ENCODE peak calls at places on chromosome 14, in four cellular contexts. R is pancreas, K is left ventricle myocardium inferior, C is hepatocyte. Z is an unnamed sample.

GRCh38 chr14:70023871-70024270 is 144.7 kb downstream of the SMOC1 start:
- DNase-seq in R (no peak), K (no peak), C (no peak), Z (no peak)

GRCh38 chr14:51006781-51007211 is 62.5 kb upstream of the PYGL start:
- DNase-seq in R (no peak), K (no peak), C (no peak), Z (peak; percentile 31)

GRCh38 chr14:96084796-96085195 is 45.6 kb downstream of the C14orf132 start:
- DNase-seq in R (no peak), K (no peak), C (no peak), Z (peak; percentile 18)

GRCh38 chr14:46344327-46344937 is 307.1 kb downstream of the RPL10L start:
- DNase-seq in R (no peak), K (no peak), C (peak; percentile 40), Z (no peak)

GRCh38 chr14:91291786-91292405 is 47.4 kb upstream of the GPR68 start:
- DNase-seq in R (peak; percentile 30), K (no peak), C (no peak), Z (no peak)

GRCh38 chr14:88553886-88554457 is 835 bp downstream of the PTPN21 start:
- DNase-seq in R (no peak), K (no peak), C (no peak), Z (no peak)

GRCh38 chr14:50871914-50872732 is at the start of gene ABHD12B:
- DNase-seq in R (no peak), K (no peak), C (no peak), Z (no peak)

GRCh38 chr14:28766505-28767238 is at the start of gene FOXG1:
- DNase-seq in R (no peak), K (no peak), C (no peak), Z (peak; percentile 79)

GRCh38 chr14:105026033-105026785 is 5.3 kb upstream of the CDCA4 start:
- DNase-seq in R (no peak), K (no peak), C (no peak), Z (no peak)

GRCh38 chr14:101774006-101774755 is 12.7 kb downstream of the PPP2R5C start:
- DNase-seq in R (no peak), K (no peak), C (no peak), Z (no peak)

GRCh38 chr14:101556566-101557320 is 4.6 kb upstream of the DIO3 start:
- DNase-seq in R (peak; percentile 46), K (no peak), C (no peak), Z (no peak)

GRCh38 chr14:81412779-81413178 is 12.7 kb upstream of the STON2 start:
- DNase-seq in R (no peak), K (no peak), C (no peak), Z (no peak)

GRCh38 chr14:20608383-20609095 is 17.4 kb upstream of the RNASE12 start:
- DNase-seq in R (no peak), K (no peak), C (no peak), Z (no peak)

GRCh38 chr14:59566281-59566680 is 10.3 kb downstream of the CCDC175 start:
- DNase-seq in R (no peak), K (no peak), C (no peak), Z (no peak)

GRCh38 chr14:68786491-68787234 is 6.2 kb downstream of the ZFP36L1 start:
- DNase-seq in R (no peak), K (no peak), C (peak; percentile 62), Z (no peak)

GRCh38 chr14:68780358-68781160 is 12.3 kb downstream of the ZFP36L1 start:
- DNase-seq in R (peak; percentile 75), K (peak; percentile 73), C (peak; percentile 74), Z (peak; percentile 59)

GRCh38 chr14:101879212-101880015 is 85.0 kb upstream of the DYNC1H1 start:
- DNase-seq in R (no peak), K (no peak), C (no peak), Z (no peak)

GRCh38 chr14:89707086-89707485 is 247.4 kb downstream of the EFCAB11 start:
- DNase-seq in R (no peak), K (no peak), C (no peak), Z (no peak)

GRCh38 chr14:49306152-49306751 is 279.9 kb downstream of the RPS29 start:
- DNase-seq in R (no peak), K (no peak), C (peak; percentile 51), Z (no peak)

GRCh38 chr14:64060648-64061096 is 207.9 kb downstream of the SYNE2 start:
- DNase-seq in R (no peak), K (no peak), C (no peak), Z (no peak)

GRCh38 chr14:72787841-72788240 is 106.1 kb downstream of the DPF3 start:
- DNase-seq in R (no peak), K (no peak), C (no peak), Z (no peak)

GRCh38 chr14:74085047-74085637 is 386 bp downstream of the LIN52 start:
- DNase-seq in R (no peak), K (no peak), C (peak; percentile 36), Z (no peak)

GRCh38 chr14:37150414-37150813 is 22.0 kb downstream of the SLC25A21 start:
- DNase-seq in R (no peak), K (no peak), C (peak; percentile 56), Z (no peak)

GRCh38 chr14:92254786-92255185 is 68.2 kb upstream of the SLC24A4 start:
- DNase-seq in R (no peak), K (peak; percentile 75), C (peak; percentile 50), Z (no peak)

GRCh38 chr14:30610719-30611388 is 11.3 kb upstream of the SCFD1 start:
- DNase-seq in R (peak; percentile 21), K (no peak), C (peak; percentile 50), Z (no peak)

GRCh38 chr14:33850826-33851225 is 100.0 kb downstream of the EGLN3 start:
- DNase-seq in R (no peak), K (no peak), C (no peak), Z (no peak)

GRCh38 chr14:26596722-26597030 is 1.2 kb downstream of the NOVA1 start:
- DNase-seq in R (peak; percentile 15), K (peak; percentile 13), C (peak; percentile 11), Z (no peak)

GRCh38 chr14:98210045-98210678 is 1061.8 kb downstream of the BCL11B start:
- DNase-seq in R (no peak), K (no peak), C (no peak), Z (no peak)

GRCh38 chr14:77071938-77072388 is 26.1 kb upstream of the CIPC start:
- DNase-seq in R (no peak), K (no peak), C (no peak), Z (no peak)

GRCh38 chr14:86057018-86057667 is 527.2 kb downstream of the FLRT2 start:
- DNase-seq in R (no peak), K (no peak), C (peak; percentile 55), Z (no peak)

GRCh38 chr14:96442355-96442754 is 50.4 kb downstream of the AK7 start:
- DNase-seq in R (no peak), K (no peak), C (no peak), Z (no peak)

DNA sequence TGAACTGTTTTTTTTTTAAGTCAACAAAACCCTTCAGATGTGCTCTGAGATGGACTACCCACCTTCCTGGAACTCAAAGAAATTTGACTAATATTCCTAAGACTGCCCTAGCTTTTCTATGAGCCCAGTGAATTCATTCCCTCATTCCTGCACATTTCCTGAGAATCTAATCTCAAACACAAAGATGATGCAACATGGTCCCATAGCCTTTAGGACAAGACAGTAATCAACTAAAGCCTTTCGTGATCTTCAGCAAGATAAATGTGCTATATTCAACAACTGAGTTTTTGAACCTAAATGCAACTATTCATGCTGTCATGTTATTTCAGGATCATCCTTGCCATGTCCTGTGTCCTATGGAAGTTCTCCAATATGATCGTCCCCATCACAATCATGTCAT is 5.0 kb downstream of the SETD3 start:
- DNase-seq in R (no peak), K (no peak), C (no peak), Z (no peak)
- H3K27ac ChIP-seq in R (no peak overlapping the region), K (peak overlapping the region; percentile 10), C (no peak overlapping the region), Z (no peak overlapping the region)

DNA sequence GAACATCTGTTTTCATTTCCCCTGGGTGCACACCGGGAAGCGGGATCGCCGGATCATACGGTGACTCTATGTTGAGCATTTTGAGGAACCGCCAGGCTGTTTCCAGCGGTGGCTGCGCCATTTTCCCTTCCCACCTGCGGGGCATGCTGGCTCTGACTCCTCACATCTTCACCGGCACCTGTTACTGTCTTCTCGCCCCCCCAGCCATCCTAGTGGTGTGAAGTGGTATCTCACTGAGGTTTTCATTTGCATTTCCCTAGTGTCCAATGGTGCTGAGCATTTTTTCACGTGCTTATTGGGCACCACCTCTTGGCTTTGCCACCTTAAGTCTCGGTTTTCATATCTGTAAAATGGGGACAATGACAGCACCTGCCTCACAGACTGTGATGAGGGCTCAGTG is 44.1 kb upstream of the EML1 start:
- DNase-seq in R (peak; percentile 23), K (no peak), C (no peak), Z (no peak)
- TF ChIP-seq CTCF in R (no peak), K (no peak), C (no peak), Z (no peak)

GRCh38 chr14:23128969-23129758 is 10.1 kb upstream of the CEBPE start:
- DNase-seq in R (no peak), K (no peak), C (no peak), Z (no peak)
- H3K27ac ChIP-seq in R (no peak overlapping the region), K (no peak overlapping the region), C (no peak overlapping the region), Z (no peak overlapping the region)

GRCh38 chr14:93984987-93985410 is 8.6 kb upstream of the ASB2 start:
- DNase-seq in R (no peak), K (peak; percentile 53), C (peak; percentile 74), Z (no peak)
- TF ChIP-seq CTCF in R (no peak), K (peak; percentile 49), C (peak; percentile 24), Z (no peak)

GRCh38 chr14:22070119-22070982 is 396.7 kb upstream of the OR4E1 start:
- DNase-seq in R (no peak), K (peak; percentile 46), C (no peak), Z (peak; percentile 37)
- H3K27ac ChIP-seq in R (no peak overlapping the region), K (peak overlapping the region; percentile 69), C (no peak overlapping the region), Z (no peak overlapping the region)

GRCh38 chr14:52399886-52400599 is 85.9 kb downstream of the PTGER2 start:
- DNase-seq in R (no peak), K (no peak), C (peak; percentile 62), Z (no peak)
- TF ChIP-seq CTCF in R (no peak), K (no peak), C (peak; percentile 24), Z (no peak)